ENCODE peak calls at places on chromosomes 12 and 14, in five cellular contexts. C is GM20000; A is bronchial epithelial cell; W is CD8-positive, alpha-beta T cell; F is BJ. J is an unnamed sample.

GRCh38 chr12:4107436-4107878 is 166.1 kb upstream of the CCND2 start:
- DNase-seq in W (peak; percentile 70), F (no peak), A (peak; percentile 71), C (peak; percentile 79), J (peak; percentile 50)

GRCh38 chr12:127761880-127762279 is 505.1 kb upstream of the TMEM132C start:
- DNase-seq in C (no peak), W (no peak), A (no peak), F (no peak), J (no peak)

GRCh38 chr14:88554458-88555286 is at the start of gene PTPN21:
- DNase-seq in C (peak; percentile 68), F (no peak), A (peak; percentile 44), W (no peak), J (peak; percentile 74)

GRCh38 chr14:102654298-102654697 is 61.8 kb downstream of the RCOR1 start:
- DNase-seq in F (no peak), C (no peak), A (peak; percentile 60), W (no peak), J (no peak)

GRCh38 chr12:3291939-3292338 is 199.1 kb upstream of the PRMT8 start:
- DNase-seq in C (no peak), W (no peak), A (no peak), F (no peak), J (no peak)

GRCh38 chr12:116719661-116720060 is 18.2 kb downstream of the SPRING1 start:
- DNase-seq in A (no peak), F (no peak), W (no peak), C (no peak), J (no peak)

GRCh38 chr14:78863143-78863542 is 693.0 kb downstream of the NRXN3 start:
- DNase-seq in F (no peak), C (peak; percentile 14), A (peak; percentile 36), W (no peak), J (peak; percentile 71)

GRCh38 chr14:92719890-92720323 is 28.5 kb downstream of the LGMN start:
- DNase-seq in W (no peak), F (peak; percentile 14), C (no peak), A (no peak), J (no peak)

GRCh38 chr14:64114166-64114565 is 180.0 kb downstream of the ESR2 start:
- DNase-seq in A (peak; percentile 26), F (no peak), C (no peak), W (no peak), J (peak; percentile 9)

GRCh38 chr12:5796171-5797091 is 148.6 kb downstream of the ANO2 start:
- DNase-seq in F (no peak), A (no peak), C (no peak), W (no peak), J (peak; percentile 74)

GRCh38 chr12:77837876-77838291 is 7.2 kb downstream of the NAV3 start:
- DNase-seq in F (no peak), A (no peak), C (no peak), W (no peak), J (no peak)

GRCh38 chr12:77796775-77797174 is 33.9 kb upstream of the NAV3 start:
- DNase-seq in F (no peak), W (no peak), C (no peak), A (peak; percentile 76), J (no peak)

GRCh38 chr14:57389646-57390036 is 745 bp upstream of the NAA30 start:
- DNase-seq in C (no peak), A (no peak), F (no peak), W (no peak), J (peak; percentile 8)

GRCh38 chr12:50050410-50051280 is 6.8 kb upstream of the ASIC1 start:
- DNase-seq in F (no peak), C (no peak), W (no peak), A (peak; percentile 33), J (peak; percentile 40)

GRCh38 chr12:132454949-132455418 is 35.0 kb upstream of the FBRSL1 start:
- DNase-seq in C (no peak), A (no peak), F (no peak), W (no peak), J (no peak)

GRCh38 chr12:62128186-62128965 is 131.8 kb upstream of the USP15 start:
- DNase-seq in A (peak; percentile 65), F (no peak), W (no peak), C (no peak), J (no peak)

GRCh38 chr12:80802652-80803051 is 85.9 kb downstream of the MYF5 start:
- DNase-seq in A (no peak), W (no peak), F (no peak), C (no peak), J (no peak)

GRCh38 chr14:51369814-51370213 is 129.8 kb downstream of the TMX1 start:
- DNase-seq in W (no peak), F (no peak), A (no peak), C (peak; percentile 53), J (peak; percentile 5)

GRCh38 chr12:11081987-11082386 is 10.1 kb downstream of the TAS2R43 start:
- DNase-seq in C (no peak), W (no peak), F (no peak), A (no peak), J (no peak)

GRCh38 chr14:33567736-33568124 is 383.1 kb downstream of the EGLN3 start:
- DNase-seq in F (no peak), C (no peak), A (peak; percentile 42), W (no peak), J (no peak)

GRCh38 chr12:52221912-52222457 is 11.1 kb upstream of the KRT7 start:
- DNase-seq in W (no peak), A (peak; percentile 80), C (no peak), F (no peak), J (peak; percentile 81)
- TF ChIP-seq CTCF in W (no peak), A (peak; percentile 83), C (peak; percentile 39), F (peak; percentile 57), J (peak; percentile 79)

GRCh38 chr14:95360828-95361227 is 41.1 kb upstream of the CLMN start:
- DNase-seq in W (no peak), C (no peak), F (no peak), A (no peak), J (no peak)
- TF ChIP-seq CTCF in W (no peak), C (no peak), F (no peak), A (no peak), J (no peak)

GRCh38 chr12:119988440-119988787 is 622 bp upstream of the BICDL1 start:
- DNase-seq in W (no peak), C (no peak), A (peak; percentile 75), F (no peak), J (no peak)
- TF ChIP-seq CTCF in W (no peak), C (peak; percentile 4), A (peak; percentile 39), F (peak; percentile 43), J (no peak)

GRCh38 chr14:71011479-71011878 is 104.2 kb downstream of the PCNX1 start:
- DNase-seq in C (no peak), F (no peak), A (no peak), W (no peak), J (no peak)
- TF ChIP-seq CTCF in C (no peak), F (peak; percentile 33), A (no peak), W (peak; percentile 55), J (no peak)

GRCh38 chr14:74732387-74732786 is 19.4 kb downstream of the FCF1 start:
- DNase-seq in A (no peak), W (no peak), C (no peak), F (no peak), J (no peak)
- TF ChIP-seq CTCF in A (no peak), W (no peak), C (no peak), F (no peak), J (no peak)

DNA sequence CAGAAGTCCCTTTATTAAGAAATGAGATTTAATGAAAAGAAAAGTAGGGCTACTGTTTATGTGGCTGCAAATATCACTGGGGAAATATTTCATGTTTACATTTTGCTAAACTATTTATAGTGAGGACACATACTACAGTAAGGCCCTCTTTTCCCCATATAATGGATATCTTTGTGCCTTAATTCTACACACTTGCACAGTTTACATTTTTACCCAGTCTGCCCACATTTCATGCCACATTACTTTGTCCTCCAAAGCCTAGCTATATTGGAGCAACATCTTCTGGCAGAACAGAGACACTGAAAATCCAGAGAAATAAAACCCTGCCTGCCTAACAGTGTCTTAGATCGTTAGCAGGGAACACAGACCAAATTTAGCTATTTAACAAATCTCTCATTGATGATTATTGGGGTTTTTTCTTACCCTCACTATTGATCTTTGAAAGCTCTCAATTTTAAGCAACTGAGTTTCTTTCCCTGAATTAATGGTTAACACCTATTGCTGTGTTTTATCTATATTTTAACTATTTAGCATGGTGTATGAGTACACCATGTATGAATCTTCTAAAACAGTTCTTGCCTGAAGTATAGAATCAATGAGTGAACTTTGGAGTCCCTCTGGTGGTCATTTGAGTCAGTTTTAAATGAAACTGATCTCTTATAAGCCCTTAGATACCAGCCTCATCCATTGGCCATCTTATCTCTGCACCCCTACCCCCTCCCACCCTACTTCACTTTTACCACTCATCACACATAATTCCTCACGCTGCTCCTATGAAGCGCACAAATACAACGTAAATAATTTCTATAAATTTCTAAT is 170.2 kb downstream of the BCAT1 start:
- DNase-seq in A (peak; percentile 63), W (no peak), C (peak; percentile 40), F (no peak), J (peak; percentile 6)
- TF ChIP-seq CTCF in A (peak; percentile 50), W (no peak), C (no peak), F (peak; percentile 44), J (peak; percentile 44)